ENCODE peak calls at places on chromosomes 2 and 18, in six cellular contexts. Z is MM.1S, B is GM23248, G is neural progenitor cell, I is hepatocyte, Q is HCT116. M is an unnamed sample.

GRCh38 chr2:135650721-135651120 is 90.9 kb upstream of the UBXN4 start:
- DNase-seq in Z (no peak), Q (no peak), G (no peak), B (no peak), I (no peak), M (peak)

GRCh38 chr18:55096261-55097026 is 137.2 kb upstream of the CCDC68 start:
- DNase-seq in I (peak), Z (peak), Q (peak), B (peak), G (peak), M (peak)

GRCh38 chr2:68722712-68723111 is 11.9 kb upstream of the ARHGAP25 start:
- DNase-seq in I (no peak), B (peak), Q (peak), G (peak), Z (no peak), M (no peak)

GRCh38 chr18:10519999-10520935 is 5.6 kb upstream of the NAPG start:
- DNase-seq in Q (peak), G (peak), I (peak), Z (peak), B (peak), M (peak)

GRCh38 chr2:61275575-61276184 is 113.7 kb downstream of the C2orf74 start:
- DNase-seq in I (no peak), Q (no peak), Z (no peak), B (no peak), G (no peak), M (peak)

GRCh38 chr2:130791617-130791939 is 36.2 kb downstream of the AMER3 start:
- DNase-seq in I (no peak), Z (peak), G (no peak), Q (no peak), B (no peak), M (no peak)

GRCh38 chr2:142989276-142990204 is 112.1 kb downstream of the KYNU start:
- DNase-seq in I (peak), B (peak), Z (peak), Q (peak), G (peak), M (peak)

GRCh38 chr2:144630459-144631215 is 110.7 kb upstream of the ZEB2 start:
- DNase-seq in Q (no peak), G (no peak), Z (peak), I (no peak), B (no peak), M (peak)

GRCh38 chr2:49640630-49641029 is 486.3 kb upstream of the FSHR start:
- DNase-seq in Q (no peak), Z (no peak), B (no peak), G (no peak), I (no peak), M (no peak)

GRCh38 chr2:120759543-120760331 is 24.1 kb downstream of the GLI2 start:
- DNase-seq in B (no peak), Z (no peak), G (no peak), Q (no peak), I (no peak), M (no peak)

GRCh38 chr2:42105330-42106256 is 57.8 kb downstream of the PKDCC start:
- DNase-seq in G (no peak), Q (no peak), I (no peak), Z (peak), B (no peak), M (no peak)

GRCh38 chr2:75199428-75200011 is at the start of gene TACR1:
- DNase-seq in Q (no peak), Z (peak), I (peak), G (peak), B (peak), M (peak)

GRCh38 chr2:195535911-195536522 is 121.0 kb upstream of the SLC39A10 start:
- DNase-seq in Z (peak), G (no peak), I (no peak), B (no peak), Q (no peak), M (no peak)

GRCh38 chr18:13510594-13510993 is 215.8 kb downstream of the FAM210A start:
- DNase-seq in B (no peak), Z (no peak), Q (no peak), G (no peak), I (no peak), M (no peak)

GRCh38 chr2:120305296-120305695 is 40.6 kb upstream of the INHBB start:
- DNase-seq in G (peak), B (no peak), Z (peak), I (peak), Q (no peak), M (peak)

GRCh38 chr2:64018715-64019082 is 529 bp downstream of the VPS54 start:
- DNase-seq in Z (peak), Q (no peak), G (peak), I (peak), B (peak), M (peak)

GRCh38 chr18:67305466-67305865 is 211.1 kb downstream of the DSEL start:
- DNase-seq in B (no peak), Z (no peak), G (no peak), Q (no peak), I (no peak), M (no peak)

GRCh38 chr2:28590496-28591301 is 94.8 kb downstream of the PLB1 start:
- DNase-seq in Q (no peak), G (peak), Z (no peak), I (no peak), B (no peak), M (no peak)

GRCh38 chr2:28588231-28588725 is 92.4 kb downstream of the PLB1 start:
- DNase-seq in Q (no peak), Z (no peak), G (no peak), I (no peak), B (no peak), M (no peak)

GRCh38 chr2:28587526-28588230 is 91.8 kb downstream of the PLB1 start:
- DNase-seq in Z (no peak), Q (no peak), G (no peak), I (no peak), B (no peak), M (no peak)

GRCh38 chr2:28591711-28592365 is 96.0 kb downstream of the PLB1 start:
- DNase-seq in Z (no peak), Q (no peak), G (no peak), B (no peak), I (no peak), M (no peak)

GRCh38 chr2:28589746-28590463 is 94.0 kb downstream of the PLB1 start:
- DNase-seq in I (no peak), Q (no peak), B (no peak), G (no peak), Z (no peak), M (no peak)
- TF ChIP-seq EZH2phosphoT487 in I (no peak), Q (no peak), B (no peak), G (no peak), Z (no peak), M (no peak)

GRCh38 chr2:161420406-161421025 is 4.4 kb downstream of the TBR1 start:
- DNase-seq in G (peak), Z (no peak), Q (no peak), I (no peak), B (no peak), M (no peak)
- TF ChIP-seq EZH2 in G (peak), Z (no peak), Q (no peak), I (no peak), B (no peak), M (no peak)

DNA sequence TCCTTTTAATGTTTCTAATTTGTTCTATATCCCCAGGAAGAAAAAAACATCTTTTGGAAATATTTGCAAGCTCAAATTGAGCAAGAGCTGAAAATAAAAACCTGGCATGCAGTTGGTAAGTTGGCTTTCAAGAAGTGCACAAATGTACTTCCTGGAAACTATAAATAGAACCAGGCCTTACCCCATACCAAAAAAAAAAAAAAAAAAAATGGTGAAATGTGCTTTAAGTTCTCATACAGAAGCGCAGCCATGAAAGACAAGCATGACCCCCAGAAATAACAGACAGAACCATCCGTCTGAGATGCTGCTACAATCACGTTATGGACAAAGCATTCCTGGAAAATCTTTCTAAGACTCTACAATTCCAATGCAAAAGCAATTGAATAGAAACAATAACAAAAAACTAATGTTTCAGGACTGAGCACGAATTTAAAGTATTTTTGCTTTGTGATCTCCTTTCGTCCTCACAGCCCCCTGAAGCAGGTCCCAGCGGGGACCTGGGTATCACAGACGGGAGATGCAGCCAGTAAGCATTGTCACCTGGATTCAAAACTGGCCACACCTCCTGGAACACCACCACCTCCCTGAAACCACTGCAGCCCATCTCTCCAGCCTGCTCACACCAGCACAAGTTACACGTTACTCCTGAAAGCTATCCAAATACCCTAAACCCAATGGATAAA is 178.3 kb downstream of the HDAC4 start:
- DNase-seq in Z (peak), B (peak), I (no peak), Q (no peak), G (no peak), M (no peak)
- H3K4me3 ChIP-seq in Z (peak), B (peak), I (no peak), Q (no peak), G (no peak), M (no peak)

GRCh38 chr2:59236723-59237122 is 995.6 kb upstream of the FANCL start:
- DNase-seq in B (peak), I (no peak), Z (no peak), G (no peak), Q (no peak), M (peak)

GRCh38 chr2:59232394-59233165 is 991.5 kb upstream of the FANCL start:
- DNase-seq in G (no peak), B (no peak), Q (no peak), Z (peak), I (no peak), M (no peak)

GRCh38 chr2:59237311-59237710 is 996.2 kb upstream of the FANCL start:
- DNase-seq in G (no peak), Q (no peak), B (no peak), I (no peak), Z (no peak), M (no peak)

GRCh38 chr2:59233448-59233847 is 992.3 kb upstream of the FANCL start:
- DNase-seq in Z (no peak), B (no peak), I (no peak), G (no peak), Q (no peak), M (no peak)

GRCh38 chr2:59233910-59234309 is 992.8 kb upstream of the FANCL start:
- DNase-seq in G (no peak), I (no peak), Q (no peak), B (no peak), Z (no peak), M (no peak)
- TF ChIP-seq EZH2phosphoT487 in G (no peak), I (no peak), Q (no peak), B (no peak), Z (no peak), M (no peak)

DNA sequence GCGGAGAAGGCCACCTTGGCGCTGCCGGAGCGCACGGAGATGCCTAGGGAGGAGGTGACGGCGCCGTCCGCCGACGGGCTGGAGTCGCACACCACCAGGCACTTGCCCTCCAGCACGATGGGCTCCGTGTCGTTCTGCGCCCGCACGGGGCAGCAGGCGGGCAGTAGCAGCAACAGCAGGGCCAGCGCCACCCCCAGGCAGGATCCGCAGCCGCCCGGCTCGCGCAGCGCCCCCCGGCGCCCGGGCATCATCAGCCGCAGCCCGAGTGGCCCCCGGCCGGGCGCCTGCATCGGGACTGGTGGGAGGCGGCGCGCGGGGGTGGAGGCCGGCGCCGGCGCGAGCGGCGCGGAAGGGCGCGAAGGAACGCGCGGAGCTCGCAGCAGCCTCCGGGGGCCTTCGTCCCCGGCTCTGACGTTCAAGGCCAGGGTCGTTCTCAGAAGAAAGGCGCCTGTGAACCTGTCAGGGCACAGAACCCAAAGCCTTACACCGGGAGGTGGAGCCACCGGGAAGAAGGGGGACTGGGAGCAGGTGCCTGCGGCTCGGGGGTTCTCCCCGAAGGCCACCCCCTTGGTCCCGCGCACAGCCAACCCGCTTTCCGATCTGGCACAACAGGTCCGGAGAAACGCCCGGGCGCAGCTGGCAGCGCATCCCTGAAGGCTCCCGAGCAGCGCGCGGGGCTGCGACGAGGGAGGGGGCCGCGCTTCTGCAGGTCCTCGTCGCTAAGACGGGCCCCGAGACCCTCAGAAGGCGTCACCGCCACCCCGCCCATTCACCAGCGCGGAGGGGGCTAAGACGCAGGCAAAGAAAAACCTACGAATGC is 2.1 kb downstream of the CBLN2 start:
- DNase-seq in Z (peak), B (no peak), Q (no peak), G (peak), I (peak), M (no peak)
- TF ChIP-seq EZH2 in Z (no peak), B (no peak), Q (no peak), G (peak), I (no peak), M (no peak)

GRCh38 chr18:36348331-36348730 is 50.8 kb downstream of the FHOD3 start:
- DNase-seq in G (no peak), I (no peak), B (no peak), Q (no peak), Z (no peak), M (no peak)
- H3K4me3 ChIP-seq in G (no peak), I (no peak), B (no peak), Q (no peak), Z (no peak), M (no peak)

DNA sequence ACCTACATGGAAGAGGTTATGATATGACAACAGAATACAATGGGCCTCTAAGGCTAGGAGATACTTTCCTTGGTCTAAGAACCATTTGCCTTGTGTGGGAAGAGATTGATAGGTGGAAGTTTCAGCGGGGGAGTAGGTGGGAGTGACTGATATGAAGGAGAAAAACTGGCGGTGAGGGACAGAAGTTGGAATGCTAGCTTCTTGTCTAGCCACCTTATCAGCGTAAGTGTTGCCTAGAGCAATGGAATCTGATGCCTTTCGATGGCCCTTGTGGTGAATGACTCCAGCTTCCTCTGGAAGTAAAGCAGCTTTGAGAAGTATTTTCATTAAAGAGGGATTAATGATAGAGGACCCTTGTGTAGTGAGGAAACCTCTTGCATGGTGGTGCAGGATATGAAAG is 121.3 kb upstream of the GULP1 start:
- DNase-seq in G (no peak), B (no peak), Q (no peak), I (no peak), Z (no peak), M (no peak)
- TF ChIP-seq EZH2phosphoT487 in G (no peak), B (no peak), Q (no peak), I (no peak), Z (no peak), M (no peak)